ENCODE peak calls at places on chromosomes 12 and 14, in six cellular contexts. N is activated naive CD4-positive, alpha-beta T cell treated with anti-CD3 and anti-CD28 coated beads, Interleukin-2, amount 10 ng/mL, durations not matched to agents 7 days and 5 days; Z is stimulated activated CD4-positive, alpha-beta T cell treated with anti-CD3 and anti-CD28 coated beads, Interleukin-2, amount 100 ng/mL, for 4 hours; Y is Calu3; Q is NCI-H1436; T is iris pigment epithelial cell. R is an unnamed sample.

GRCh38 chr14:69048456-69048855 is 69.4 kb upstream of the ACTN1 start:
- DNase-seq in Z (no peak), T (peak; percentile 54), N (no peak), Q (no peak), Y (peak; percentile 53), R (no peak)

GRCh38 chr12:57158186-57158585 is 10.8 kb upstream of the LRP1-AS start:
- DNase-seq in T (no peak), Z (no peak), N (no peak), Y (no peak), Q (no peak), R (no peak)

GRCh38 chr14:38851109-38851508 is 251.9 kb downstream of the SEC23A start:
- DNase-seq in T (no peak), Q (no peak), N (no peak), Y (no peak), Z (no peak), R (no peak)

GRCh38 chr12:52794479-52795331 is 1.2 kb downstream of the KRT3 start:
- DNase-seq in Y (no peak), Q (no peak), Z (no peak), N (no peak), T (no peak), R (no peak)

GRCh38 chr14:75134644-75135043 is 7.8 kb upstream of the NEK9 start:
- DNase-seq in Y (no peak), Q (no peak), T (no peak), Z (no peak), N (no peak), R (no peak)

GRCh38 chr12:98126637-98127335 is 388.6 kb upstream of the TMPO start:
- DNase-seq in Q (no peak), T (no peak), Y (peak; percentile 29), N (no peak), Z (no peak), R (no peak)

GRCh38 chr12:1691123-1692007 is 495 bp downstream of the ADIPOR2 start:
- DNase-seq in T (no peak), Z (no peak), Q (peak; percentile 34), N (no peak), Y (peak; percentile 37), R (no peak)

GRCh38 chr12:3319723-3320492 is 171.1 kb upstream of the PRMT8 start:
- DNase-seq in Y (no peak), N (no peak), Z (no peak), T (no peak), Q (no peak), R (no peak)

GRCh38 chr14:41597647-41598046 is 9.0 kb upstream of the LRFN5 start:
- DNase-seq in N (no peak), T (no peak), Y (no peak), Z (no peak), Q (no peak), R (no peak)

GRCh38 chr14:54489731-54490447 is 1.1 kb upstream of the GMFB start:
- DNase-seq in T (no peak), Q (no peak), Z (no peak), Y (no peak), N (no peak), R (no peak)

GRCh38 chr14:29911815-29912214 is 15.8 kb downstream of the PRKD1 start:
- DNase-seq in T (no peak), N (no peak), Q (no peak), Y (no peak), Z (no peak), R (no peak)

GRCh38 chr12:98644433-98644711 is 216 bp downstream of the IKBIP start:
- DNase-seq in Q (no peak), N (no peak), Z (no peak), Y (no peak), T (no peak), R (no peak)

GRCh38 chr14:38721822-38722431 is 381.1 kb downstream of the SEC23A start:
- DNase-seq in Y (peak; percentile 76), T (peak; percentile 53), N (peak; percentile 57), Z (no peak), Q (no peak), R (peak; percentile 51)

GRCh38 chr14:100202712-100203111 is 36.2 kb upstream of the YY1 start:
- DNase-seq in Z (no peak), Y (no peak), T (no peak), N (no peak), Q (no peak), R (no peak)

GRCh38 chr14:68512088-68512487 is 280.8 kb downstream of the ZFP36L1 start:
- DNase-seq in N (no peak), Z (no peak), Q (no peak), T (no peak), Y (no peak), R (no peak)

GRCh38 chr12:85804663-85805062 is 31.5 kb downstream of the RASSF9 start:
- DNase-seq in N (no peak), Y (no peak), Z (no peak), T (peak; percentile 82), Q (no peak), R (no peak)

GRCh38 chr12:43316506-43316905 is 235.5 kb downstream of the ADAMTS20 start:
- DNase-seq in T (peak; percentile 44), Q (no peak), Y (no peak), Z (no peak), N (no peak), R (no peak)

GRCh38 chr14:100879194-100879593 is 24.3 kb downstream of the RTL1 start:
- DNase-seq in T (no peak), N (no peak), Q (no peak), Y (no peak), Z (no peak), R (no peak)

GRCh38 chr12:70576341-70577282 is 60.6 kb downstream of the PTPRB start:
- DNase-seq in Y (peak; percentile 12), Q (peak; percentile 74), N (no peak), Z (no peak), T (peak; percentile 82), R (peak; percentile 28)

GRCh38 chr14:65933400-65934068 is 521.0 kb downstream of the FUT8 start:
- DNase-seq in N (no peak), Z (no peak), Q (no peak), T (no peak), Y (no peak), R (no peak)

GRCh38 chr14:50061664-50062437 is 54.5 kb downstream of the VCPKMT start:
- DNase-seq in Z (no peak), Y (peak; percentile 52), N (peak; percentile 88), Q (no peak), T (peak; percentile 49), R (peak; percentile 88)

R was measured in AML-193.